ENCODE peak calls at places on chromosomes 11 and 22, in four cellular contexts. C, E, P and K are unnamed samples.

GRCh38 chr22:27995801-27996528 is 76.9 kb upstream of the PITPNB start:
- DNase-seq in C (no peak), E (no peak), P (no peak), K (no peak)

GRCh38 chr11:36730761-36731160 is 132.7 kb upstream of the RAG2 start:
- DNase-seq in C (no peak), E (no peak), P (no peak), K (no peak)

GRCh38 chr11:24496728-24497396 is at the start of gene LUZP2:
- DNase-seq in C (peak), E (no peak), P (peak), K (peak)

GRCh38 chr22:30306629-30307016 is 17.3 kb upstream of the CASTOR1 start:
- DNase-seq in C (no peak), E (no peak), P (no peak), K (no peak)

GRCh38 chr22:43802897-43803495 is 9.1 kb downstream of the EFCAB6 start:
- DNase-seq in C (no peak), E (no peak), P (no peak), K (no peak)

GRCh38 chr11:2558402-2558801 is 113.6 kb downstream of the KCNQ1 start:
- DNase-seq in C (no peak), E (no peak), P (no peak), K (no peak)

GRCh38 chr11:130179396-130180306 is 20.1 kb downstream of the ST14 start:
- DNase-seq in C (no peak), E (no peak), P (no peak), K (no peak)

GRCh38 chr11:30789270-30789669 is 203.1 kb upstream of the MPPED2 start:
- DNase-seq in C (peak), E (no peak), P (no peak), K (peak)

GRCh38 chr22:27612075-27612474 is 189.5 kb downstream of the MN1 start:
- DNase-seq in C (no peak), E (no peak), P (no peak), K (no peak)

GRCh38 chr22:23868580-23868979 is 10.9 kb downstream of the SLC2A11 start:
- DNase-seq in C (no peak), E (no peak), P (no peak), K (no peak)

GRCh38 chr11:109605006-109605405 is 183.0 kb downstream of the C11orf87 start:
- DNase-seq in C (no peak), E (no peak), P (no peak), K (peak)

GRCh38 chr11:575324-575995 is 810 bp upstream of the PHRF1 start:
- DNase-seq in C (peak), E (no peak), P (no peak), K (no peak)

GRCh38 chr22:20551805-20552449 is 44.5 kb downstream of the MED15 start:
- DNase-seq in C (peak), E (peak), P (no peak), K (peak)

GRCh38 chr11:132332521-132332920 is 962.1 kb downstream of the NTM start:
- DNase-seq in C (no peak), E (no peak), P (no peak), K (no peak)

GRCh38 chr22:41780714-41781507 is 19.6 kb upstream of the CCDC134 start:
- DNase-seq in C (peak), E (peak), P (peak), K (no peak)

GRCh38 chr22:44623771-44624510 is 78.1 kb upstream of the PRR5 start:
- DNase-seq in C (peak), E (no peak), P (peak), K (no peak)